ENCODE peak calls at places on chromosomes 6 and 20, in seven cellular contexts. One of them, this sample, is unnamed.

GRCh38 chr6:164554700-164555479 is 754.5 kb downstream of the C6orf118 start:
- DNase-seq in cardiac muscle cell: no peak
- DNase-seq in body of pancreas: no peak
- DNase-seq in upper lobe of right lung: no peak
- DNase-seq in A673: no peak
- DNase-seq in endothelial cell of umbilical vein: no peak
- DNase-seq in uterus: no peak
- DNase-seq in this sample: no peak

GRCh38 chr20:47663354-47664067 is 121.8 kb downstream of the SULF2 start:
- DNase-seq in cardiac muscle cell: peak; percentile 78
- DNase-seq in body of pancreas: peak; percentile 78
- DNase-seq in upper lobe of right lung: peak; percentile 86
- DNase-seq in A673: peak; percentile 83
- DNase-seq in endothelial cell of umbilical vein: peak; percentile 79
- DNase-seq in uterus: peak; percentile 83
- DNase-seq in this sample: peak; percentile 88

GRCh38 chr6:148370171-148370570 is 27.5 kb downstream of the SASH1 start:
- DNase-seq in cardiac muscle cell: no peak
- DNase-seq in body of pancreas: no peak
- DNase-seq in upper lobe of right lung: no peak
- DNase-seq in A673: no peak
- DNase-seq in endothelial cell of umbilical vein: no peak
- DNase-seq in uterus: no peak
- DNase-seq in this sample: no peak

GRCh38 chr20:1555952-1556351 is 1.6 kb downstream of the SIRPD start:
- DNase-seq in cardiac muscle cell: no peak
- DNase-seq in body of pancreas: no peak
- DNase-seq in upper lobe of right lung: no peak
- DNase-seq in A673: no peak
- DNase-seq in endothelial cell of umbilical vein: peak; percentile 15
- DNase-seq in uterus: no peak
- DNase-seq in this sample: no peak

GRCh38 chr6:104940238-104940880 is 16.5 kb upstream of the LIN28B start:
- DNase-seq in cardiac muscle cell: peak; percentile 82
- DNase-seq in body of pancreas: no peak
- DNase-seq in upper lobe of right lung: no peak
- DNase-seq in A673: no peak
- DNase-seq in endothelial cell of umbilical vein: no peak
- DNase-seq in uterus: no peak
- DNase-seq in this sample: no peak

GRCh38 chr20:7090753-7091310 is 323.3 kb downstream of the BMP2 start:
- DNase-seq in cardiac muscle cell: no peak
- DNase-seq in body of pancreas: no peak
- DNase-seq in upper lobe of right lung: no peak
- DNase-seq in A673: no peak
- DNase-seq in endothelial cell of umbilical vein: no peak
- DNase-seq in uterus: no peak
- DNase-seq in this sample: no peak

GRCh38 chr6:33577106-33577535 is 3.0 kb downstream of the BAK1 start:
- DNase-seq in cardiac muscle cell: no peak
- DNase-seq in body of pancreas: peak; percentile 48
- DNase-seq in upper lobe of right lung: peak; percentile 83
- DNase-seq in A673: no peak
- DNase-seq in endothelial cell of umbilical vein: no peak
- DNase-seq in uterus: peak; percentile 70
- DNase-seq in this sample: peak; percentile 82

GRCh38 chr20:1646975-1647431 is 10.6 kb downstream of the SIRPG start:
- DNase-seq in cardiac muscle cell: no peak
- DNase-seq in body of pancreas: no peak
- DNase-seq in upper lobe of right lung: no peak
- DNase-seq in A673: no peak
- DNase-seq in endothelial cell of umbilical vein: no peak
- DNase-seq in uterus: no peak
- DNase-seq in this sample: no peak

GRCh38 chr20:63017826-63018411 is 11.2 kb upstream of the BHLHE23 start:
- DNase-seq in cardiac muscle cell: no peak
- DNase-seq in body of pancreas: no peak
- DNase-seq in upper lobe of right lung: peak; percentile 56
- DNase-seq in A673: no peak
- DNase-seq in endothelial cell of umbilical vein: no peak
- DNase-seq in uterus: no peak
- DNase-seq in this sample: no peak

GRCh38 chr20:45449528-45449927 is 20.0 kb upstream of the WFDC2 start:
- DNase-seq in cardiac muscle cell: peak; percentile 7
- DNase-seq in body of pancreas: no peak
- DNase-seq in upper lobe of right lung: no peak
- DNase-seq in A673: no peak
- DNase-seq in endothelial cell of umbilical vein: no peak
- DNase-seq in uterus: peak; percentile 45
- DNase-seq in this sample: peak; percentile 93

GRCh38 chr6:49835140-49835539 is 31.2 kb downstream of the CRISP1 start:
- DNase-seq in cardiac muscle cell: no peak
- DNase-seq in body of pancreas: no peak
- DNase-seq in upper lobe of right lung: no peak
- DNase-seq in A673: no peak
- DNase-seq in endothelial cell of umbilical vein: no peak
- DNase-seq in uterus: no peak
- DNase-seq in this sample: no peak

GRCh38 chr6:49839957-49840356 is 26.4 kb downstream of the CRISP1 start:
- DNase-seq in cardiac muscle cell: no peak
- DNase-seq in body of pancreas: no peak
- DNase-seq in upper lobe of right lung: no peak
- DNase-seq in A673: no peak
- DNase-seq in endothelial cell of umbilical vein: no peak
- DNase-seq in uterus: no peak
- DNase-seq in this sample: no peak

GRCh38 chr6:49841424-49841823 is 24.9 kb downstream of the CRISP1 start:
- DNase-seq in cardiac muscle cell: no peak
- DNase-seq in body of pancreas: no peak
- DNase-seq in upper lobe of right lung: no peak
- DNase-seq in A673: no peak
- DNase-seq in endothelial cell of umbilical vein: no peak
- DNase-seq in uterus: no peak
- DNase-seq in this sample: no peak

GRCh38 chr6:49839162-49839561 is 27.2 kb downstream of the CRISP1 start:
- DNase-seq in cardiac muscle cell: no peak
- DNase-seq in body of pancreas: no peak
- DNase-seq in upper lobe of right lung: no peak
- DNase-seq in A673: no peak
- DNase-seq in endothelial cell of umbilical vein: no peak
- DNase-seq in uterus: no peak
- DNase-seq in this sample: no peak
- H3K36me3 ChIP-seq in cardiac muscle cell: no peaks in the 10 kb centered on the region
- H3K36me3 ChIP-seq in body of pancreas: no peaks in the 10 kb centered on the region
- H3K36me3 ChIP-seq in upper lobe of right lung: no peaks in the 10 kb centered on the region
- H3K36me3 ChIP-seq in A673: no peaks in the 10 kb centered on the region
- H3K36me3 ChIP-seq in endothelial cell of umbilical vein: no peaks in the 10 kb centered on the region
- H3K36me3 ChIP-seq in uterus: no peaks in the 10 kb centered on the region
- H3K36me3 ChIP-seq in this sample: no peaks in the 10 kb centered on the region

GRCh38 chr6:12290490-12290820 is 294 bp downstream of the EDN1 start:
- DNase-seq in cardiac muscle cell: no peak
- DNase-seq in body of pancreas: no peak
- DNase-seq in upper lobe of right lung: no peak
- DNase-seq in A673: no peak
- DNase-seq in endothelial cell of umbilical vein: no peak
- DNase-seq in uterus: no peak
- DNase-seq in this sample: no peak

GRCh38 chr6:12291083-12291784 is 1.1 kb downstream of the EDN1 start:
- DNase-seq in cardiac muscle cell: no peak
- DNase-seq in body of pancreas: no peak
- DNase-seq in upper lobe of right lung: no peak
- DNase-seq in A673: no peak
- DNase-seq in endothelial cell of umbilical vein: no peak
- DNase-seq in uterus: no peak
- DNase-seq in this sample: no peak

GRCh38 chr6:12288844-12289654 is 1.1 kb upstream of the EDN1 start:
- DNase-seq in cardiac muscle cell: peak; percentile 63
- DNase-seq in body of pancreas: peak; percentile 64
- DNase-seq in upper lobe of right lung: no peak
- DNase-seq in A673: peak; percentile 68
- DNase-seq in endothelial cell of umbilical vein: peak; percentile 91
- DNase-seq in uterus: no peak
- DNase-seq in this sample: no peak

GRCh38 chr6:12288211-12288618 is 1.9 kb upstream of the EDN1 start:
- DNase-seq in cardiac muscle cell: no peak
- DNase-seq in body of pancreas: peak; percentile 29
- DNase-seq in upper lobe of right lung: peak; percentile 71
- DNase-seq in A673: no peak
- DNase-seq in endothelial cell of umbilical vein: no peak
- DNase-seq in uterus: no peak
- DNase-seq in this sample: no peak

GRCh38 chr6:12289655-12290489 is at the start of gene EDN1:
- DNase-seq in cardiac muscle cell: peak; percentile 86
- DNase-seq in body of pancreas: peak; percentile 76
- DNase-seq in upper lobe of right lung: peak; percentile 91
- DNase-seq in A673: peak; percentile 87
- DNase-seq in endothelial cell of umbilical vein: peak; percentile 100
- DNase-seq in uterus: peak; percentile 50
- DNase-seq in this sample: peak; percentile 85
- TF ChIP-seq CTCF in cardiac muscle cell: peak; percentile 61
- TF ChIP-seq CTCF in body of pancreas: peak; percentile 42
- TF ChIP-seq CTCF in upper lobe of right lung: peak; percentile 57
- TF ChIP-seq CTCF in A673: peak; percentile 45
- TF ChIP-seq CTCF in endothelial cell of umbilical vein: no peak
- TF ChIP-seq CTCF in uterus: peak; percentile 29
- TF ChIP-seq CTCF in this sample: peak; percentile 53

DNA sequence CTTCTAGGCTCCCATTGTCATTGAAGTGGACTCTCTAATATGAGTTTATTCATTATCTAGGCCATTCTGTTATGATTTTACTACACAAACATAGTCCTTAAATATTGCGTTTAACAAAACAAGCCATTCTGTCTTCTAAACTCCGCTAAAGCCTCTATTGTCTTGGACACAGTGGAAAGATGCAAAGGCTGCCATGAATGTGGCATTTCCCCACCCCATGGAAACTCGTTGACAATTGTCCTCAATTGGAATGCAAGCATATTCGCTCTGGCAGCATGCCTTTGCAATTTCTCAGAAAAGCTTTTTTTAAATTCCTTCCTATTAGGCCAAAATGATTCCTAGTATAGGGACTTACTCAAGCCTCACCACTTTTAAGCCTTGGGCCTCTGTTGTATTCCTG is 22.8 kb downstream of the OR2A4 start:
- DNase-seq in cardiac muscle cell: no peak
- DNase-seq in body of pancreas: no peak
- DNase-seq in upper lobe of right lung: no peak
- DNase-seq in A673: peak; percentile 27
- DNase-seq in endothelial cell of umbilical vein: no peak
- DNase-seq in uterus: no peak
- DNase-seq in this sample: no peak
- H3K36me3 ChIP-seq in cardiac muscle cell: no peaks in the 10 kb centered on the region
- H3K36me3 ChIP-seq in body of pancreas: no peaks in the 10 kb centered on the region
- H3K36me3 ChIP-seq in upper lobe of right lung: no peaks in the 10 kb centered on the region
- H3K36me3 ChIP-seq in A673: no peaks in the 10 kb centered on the region
- H3K36me3 ChIP-seq in endothelial cell of umbilical vein: no peaks in the 10 kb centered on the region
- H3K36me3 ChIP-seq in uterus: no peaks in the 10 kb centered on the region
- H3K36me3 ChIP-seq in this sample: no peaks in the 10 kb centered on the region

GRCh38 chr6:15247750-15248450 is 2.0 kb downstream of the JARID2 start:
- DNase-seq in cardiac muscle cell: peak; percentile 76
- DNase-seq in body of pancreas: peak; percentile 53
- DNase-seq in upper lobe of right lung: peak; percentile 86
- DNase-seq in A673: peak; percentile 71
- DNase-seq in endothelial cell of umbilical vein: peak; percentile 55
- DNase-seq in uterus: peak; percentile 52
- DNase-seq in this sample: peak; percentile 80
- TF ChIP-seq CTCF in cardiac muscle cell: peak; percentile 5
- TF ChIP-seq CTCF in body of pancreas: peak; percentile 48
- TF ChIP-seq CTCF in upper lobe of right lung: peak; percentile 16
- TF ChIP-seq CTCF in A673: peak; percentile 26
- TF ChIP-seq CTCF in endothelial cell of umbilical vein: peak; percentile 24
- TF ChIP-seq CTCF in uterus: no peak
- TF ChIP-seq CTCF in this sample: no peak